ENCODE peak calls at places on chromosome 20, in seven cellular contexts. W, F, K, H, Z, M and N are unnamed samples.

GRCh38 chr20:49713779-49714712 is at the start of gene B4GALT5:
- DNase-seq in M (peak), K (peak), Z (peak), F (peak), H (peak), W (peak), N (peak)

GRCh38 chr20:57576942-57577550 is 16.1 kb downstream of the PCK1 start:
- DNase-seq in M (no peak), F (no peak), Z (no peak), W (no peak), K (no peak), H (no peak), N (no peak)

GRCh38 chr20:13995841-13996240 is 525 bp downstream of the MACROD2 start:
- DNase-seq in M (peak), K (no peak), H (peak), F (no peak), Z (no peak), W (no peak), N (peak)

GRCh38 chr20:64038252-64038578 is 2.2 kb downstream of the C20orf204 start:
- DNase-seq in F (no peak), H (no peak), W (no peak), K (no peak), Z (peak), M (no peak), N (no peak)

GRCh38 chr20:64160118-64160517 is 4.1 kb upstream of the MYT1 start:
- DNase-seq in K (no peak), H (peak), Z (no peak), M (no peak), W (no peak), F (no peak), N (no peak)

GRCh38 chr20:38640486-38640885 is 38.9 kb downstream of the ARHGAP40 start:
- DNase-seq in M (no peak), W (no peak), Z (no peak), F (no peak), H (peak), K (no peak), N (no peak)

GRCh38 chr20:33477386-33478234 is 12.3 kb upstream of the CBFA2T2 start:
- DNase-seq in M (no peak), F (no peak), K (no peak), H (no peak), W (no peak), Z (peak), N (no peak)

GRCh38 chr20:16488086-16488485 is 85.2 kb downstream of the KIF16B start:
- DNase-seq in F (no peak), Z (no peak), M (no peak), W (no peak), K (no peak), H (no peak), N (no peak)

GRCh38 chr20:51169813-51170212 is 146.9 kb upstream of the KCNG1 start:
- DNase-seq in K (no peak), Z (no peak), M (no peak), W (no peak), F (no peak), H (no peak), N (no peak)

GRCh38 chr20:18567739-18568091 is 483 bp downstream of the SMIM26 start:
- DNase-seq in K (no peak), W (no peak), M (no peak), Z (no peak), F (peak), H (no peak), N (no peak)

GRCh38 chr20:18571578-18571977 is 4.3 kb downstream of the SMIM26 start:
- DNase-seq in Z (peak), K (no peak), F (no peak), M (no peak), W (no peak), H (no peak), N (no peak)

GRCh38 chr20:18571009-18571408 is 3.8 kb downstream of the SMIM26 start:
- DNase-seq in K (no peak), M (no peak), Z (no peak), F (no peak), H (no peak), W (no peak), N (no peak)

GRCh38 chr20:18566892-18567738 is at the start of gene SMIM26:
- DNase-seq in K (peak), Z (peak), H (peak), W (peak), M (peak), F (peak), N (peak)
- TF ChIP-seq CTCF in K (no peak), Z (no peak), H (no peak), W (no peak), M (no peak), F (no peak), N (no peak)

DNA sequence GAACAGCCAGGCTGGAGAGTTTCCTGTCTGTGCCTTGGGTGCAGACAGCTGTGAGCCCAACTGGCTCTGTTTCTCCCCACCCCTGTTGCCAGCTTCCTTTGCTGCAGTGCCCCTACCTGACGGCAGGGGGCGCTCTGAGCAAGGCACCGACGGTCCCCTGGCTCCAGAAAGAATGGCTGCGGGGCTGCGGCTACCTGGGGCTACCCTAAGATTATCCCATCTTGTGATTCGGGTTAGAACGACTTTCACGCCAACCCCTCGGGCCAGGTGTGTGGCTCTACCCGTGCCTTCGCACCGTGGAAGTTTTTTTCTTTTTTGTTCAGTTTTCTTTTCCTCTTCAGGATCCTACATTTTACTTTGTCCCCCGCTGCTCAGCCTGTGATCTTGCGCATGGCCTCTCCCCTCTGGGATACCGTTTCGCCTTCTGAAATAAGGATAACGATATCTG is 33.4 kb upstream of the AAR2 start:
- DNase-seq in F (peak), W (peak), H (peak), K (peak), Z (peak), M (peak), N (peak)
- TF ChIP-seq CTCF in F (peak), W (peak), H (peak), K (peak), Z (peak), M (peak), N (peak)

DNA sequence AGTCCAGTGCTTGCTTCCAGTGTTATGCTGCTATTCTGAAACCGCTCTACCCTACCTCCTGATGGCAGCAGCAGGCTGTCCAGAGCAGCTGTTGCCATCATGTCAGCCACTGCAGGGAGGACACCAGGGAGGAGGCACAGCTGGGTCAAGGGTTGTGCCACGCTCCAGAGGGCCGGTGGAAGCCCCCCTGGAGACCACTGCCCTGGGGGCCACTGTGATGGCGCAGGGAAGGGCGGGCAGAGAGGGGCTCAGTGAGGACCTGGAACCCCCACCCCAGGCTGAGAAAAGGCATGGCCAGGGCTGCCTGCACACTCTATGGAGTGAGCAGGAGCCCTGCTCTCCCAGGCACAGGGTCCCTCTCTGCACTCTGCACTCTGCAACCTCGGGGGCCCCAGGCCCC is 271.3 kb upstream of the BTBD3 start:
- DNase-seq in W (no peak), Z (no peak), M (no peak), K (no peak), H (no peak), F (no peak), N (no peak)
- TF ChIP-seq CTCF in W (no peak), Z (no peak), M (no peak), K (no peak), H (peak), F (no peak), N (no peak)

GRCh38 chr20:44040202-44040915 is 125.7 kb downstream of the TOX2 start:
- DNase-seq in H (no peak), M (no peak), Z (no peak), F (no peak), W (no peak), K (no peak), N (no peak)
- TF ChIP-seq CTCF in H (no peak), M (no peak), Z (no peak), F (no peak), W (no peak), K (no peak), N (no peak)